ENCODE peak calls at places on chromosomes 1 and 21, in eight cellular contexts. One of them, this sample, is unnamed.

GRCh38 chr1:1833916-1834325 is 55.7 kb upstream of the NADK start:
- DNase-seq in hepatocyte: no peak
- DNase-seq in choroid plexus epithelial cell: peak
- DNase-seq in H9: no peak
- DNase-seq in NCI-H446: no peak
- DNase-seq in T47D: no peak
- DNase-seq in pons: peak
- DNase-seq in RPMI8226: no peak
- DNase-seq in this sample: no peak

GRCh38 chr1:70509996-70510876 is 99.2 kb downstream of the CTH start:
- DNase-seq in hepatocyte: peak
- DNase-seq in choroid plexus epithelial cell: peak
- DNase-seq in H9: no peak
- DNase-seq in NCI-H446: peak
- DNase-seq in T47D: peak
- DNase-seq in pons: peak
- DNase-seq in RPMI8226: peak
- DNase-seq in this sample: peak

GRCh38 chr1:1858382-1859086 is 32.4 kb downstream of the GNB1 start:
- DNase-seq in hepatocyte: peak
- DNase-seq in choroid plexus epithelial cell: peak
- DNase-seq in H9: peak
- DNase-seq in NCI-H446: peak
- DNase-seq in T47D: peak
- DNase-seq in pons: peak
- DNase-seq in RPMI8226: peak
- DNase-seq in this sample: no peak

GRCh38 chr1:85275701-85276289 is 637 bp downstream of the BCL10 start:
- DNase-seq in hepatocyte: peak
- DNase-seq in choroid plexus epithelial cell: peak
- DNase-seq in H9: no peak
- DNase-seq in NCI-H446: no peak
- DNase-seq in T47D: no peak
- DNase-seq in pons: no peak
- DNase-seq in RPMI8226: no peak
- DNase-seq in this sample: peak

GRCh38 chr1:46581685-46582455 is 22.2 kb downstream of the MKNK1 start:
- DNase-seq in hepatocyte: no peak
- DNase-seq in choroid plexus epithelial cell: no peak
- DNase-seq in H9: no peak
- DNase-seq in NCI-H446: no peak
- DNase-seq in T47D: no peak
- DNase-seq in pons: no peak
- DNase-seq in RPMI8226: no peak
- DNase-seq in this sample: no peak

GRCh38 chr1:89271616-89272015 is 1.0 kb downstream of the GBP5 start:
- DNase-seq in hepatocyte: no peak
- DNase-seq in choroid plexus epithelial cell: peak
- DNase-seq in H9: no peak
- DNase-seq in NCI-H446: no peak
- DNase-seq in T47D: no peak
- DNase-seq in pons: no peak
- DNase-seq in RPMI8226: no peak
- DNase-seq in this sample: no peak

GRCh38 chr1:160942926-160943325 is 11.7 kb downstream of the ITLN2 start:
- DNase-seq in hepatocyte: no peak
- DNase-seq in choroid plexus epithelial cell: peak
- DNase-seq in H9: no peak
- DNase-seq in NCI-H446: no peak
- DNase-seq in T47D: peak
- DNase-seq in pons: no peak
- DNase-seq in RPMI8226: no peak
- DNase-seq in this sample: no peak

GRCh38 chr1:67532452-67533216 is 102.4 kb upstream of the SERBP1 start:
- DNase-seq in hepatocyte: peak
- DNase-seq in choroid plexus epithelial cell: peak
- DNase-seq in H9: peak
- DNase-seq in NCI-H446: peak
- DNase-seq in T47D: peak
- DNase-seq in pons: peak
- DNase-seq in RPMI8226: peak
- DNase-seq in this sample: peak

GRCh38 chr1:246418565-246419312 is 88.3 kb downstream of the SMYD3 start:
- DNase-seq in hepatocyte: no peak
- DNase-seq in choroid plexus epithelial cell: no peak
- DNase-seq in H9: no peak
- DNase-seq in NCI-H446: peak
- DNase-seq in T47D: no peak
- DNase-seq in pons: peak
- DNase-seq in RPMI8226: no peak
- DNase-seq in this sample: no peak

GRCh38 chr1:113391643-113392271 is 1.4 kb downstream of the MAGI3 start:
- DNase-seq in hepatocyte: peak
- DNase-seq in choroid plexus epithelial cell: no peak
- DNase-seq in H9: no peak
- DNase-seq in NCI-H446: no peak
- DNase-seq in T47D: peak
- DNase-seq in pons: no peak
- DNase-seq in RPMI8226: peak
- DNase-seq in this sample: peak

GRCh38 chr1:226548281-226549093 is at the start of gene STUM:
- DNase-seq in hepatocyte: peak
- DNase-seq in choroid plexus epithelial cell: peak
- DNase-seq in H9: peak
- DNase-seq in NCI-H446: no peak
- DNase-seq in T47D: peak
- DNase-seq in pons: no peak
- DNase-seq in RPMI8226: peak
- DNase-seq in this sample: peak

GRCh38 chr1:24759492-24759891 is 14.2 kb downstream of the CLIC4 start:
- DNase-seq in hepatocyte: no peak
- DNase-seq in choroid plexus epithelial cell: peak
- DNase-seq in H9: no peak
- DNase-seq in NCI-H446: no peak
- DNase-seq in T47D: no peak
- DNase-seq in pons: no peak
- DNase-seq in RPMI8226: no peak
- DNase-seq in this sample: no peak

GRCh38 chr1:157209514-157209913 is 71.3 kb upstream of the ETV3 start:
- DNase-seq in hepatocyte: no peak
- DNase-seq in choroid plexus epithelial cell: no peak
- DNase-seq in H9: no peak
- DNase-seq in NCI-H446: no peak
- DNase-seq in T47D: no peak
- DNase-seq in pons: no peak
- DNase-seq in RPMI8226: no peak
- DNase-seq in this sample: no peak

GRCh38 chr1:44246806-44247205 is 33.5 kb downstream of the DMAP1 start:
- DNase-seq in hepatocyte: no peak
- DNase-seq in choroid plexus epithelial cell: no peak
- DNase-seq in H9: no peak
- DNase-seq in NCI-H446: no peak
- DNase-seq in T47D: no peak
- DNase-seq in pons: no peak
- DNase-seq in RPMI8226: no peak
- DNase-seq in this sample: no peak

GRCh38 chr1:3773572-3774502 is 1.3 kb downstream of the SMIM1 start:
- DNase-seq in hepatocyte: no peak
- DNase-seq in choroid plexus epithelial cell: no peak
- DNase-seq in H9: no peak
- DNase-seq in NCI-H446: no peak
- DNase-seq in T47D: no peak
- DNase-seq in pons: no peak
- DNase-seq in RPMI8226: no peak
- DNase-seq in this sample: no peak

GRCh38 chr1:6385673-6386191 is 7.8 kb downstream of the ACOT7 start:
- DNase-seq in hepatocyte: peak
- DNase-seq in choroid plexus epithelial cell: peak
- DNase-seq in H9: peak
- DNase-seq in NCI-H446: no peak
- DNase-seq in T47D: peak
- DNase-seq in pons: peak
- DNase-seq in RPMI8226: no peak
- DNase-seq in this sample: no peak

GRCh38 chr1:201602413-201603265 is 63.7 kb downstream of the NAV1 start:
- DNase-seq in hepatocyte: peak
- DNase-seq in choroid plexus epithelial cell: peak
- DNase-seq in H9: no peak
- DNase-seq in NCI-H446: no peak
- DNase-seq in T47D: no peak
- DNase-seq in pons: no peak
- DNase-seq in RPMI8226: no peak
- DNase-seq in this sample: no peak

GRCh38 chr1:113021430-113022085 is 51.4 kb upstream of the LRIG2 start:
- DNase-seq in hepatocyte: peak
- DNase-seq in choroid plexus epithelial cell: peak
- DNase-seq in H9: no peak
- DNase-seq in NCI-H446: no peak
- DNase-seq in T47D: peak
- DNase-seq in pons: no peak
- DNase-seq in RPMI8226: no peak
- DNase-seq in this sample: no peak

GRCh38 chr1:14596591-14596990 is 1.9 kb upstream of the KAZN start:
- DNase-seq in hepatocyte: no peak
- DNase-seq in choroid plexus epithelial cell: no peak
- DNase-seq in H9: no peak
- DNase-seq in NCI-H446: no peak
- DNase-seq in T47D: no peak
- DNase-seq in pons: no peak
- DNase-seq in RPMI8226: no peak
- DNase-seq in this sample: no peak

GRCh38 chr21:40318371-40318770 is 451.1 kb downstream of the PCP4 start:
- DNase-seq in hepatocyte: no peak
- DNase-seq in choroid plexus epithelial cell: no peak
- DNase-seq in H9: no peak
- DNase-seq in NCI-H446: no peak
- DNase-seq in T47D: peak
- DNase-seq in pons: no peak
- DNase-seq in RPMI8226: peak
- DNase-seq in this sample: no peak

GRCh38 chr1:23469372-23469982 is 14.5 kb downstream of the ASAP3 start:
- DNase-seq in hepatocyte: no peak
- DNase-seq in choroid plexus epithelial cell: no peak
- DNase-seq in H9: no peak
- DNase-seq in NCI-H446: no peak
- DNase-seq in T47D: no peak
- DNase-seq in pons: no peak
- DNase-seq in RPMI8226: no peak
- DNase-seq in this sample: no peak

GRCh38 chr1:37794372-37795339 is 1.0 kb downstream of the MANEAL start:
- DNase-seq in hepatocyte: no peak
- DNase-seq in choroid plexus epithelial cell: no peak
- DNase-seq in H9: no peak
- DNase-seq in NCI-H446: no peak
- DNase-seq in T47D: peak
- DNase-seq in pons: no peak
- DNase-seq in RPMI8226: peak
- DNase-seq in this sample: peak

GRCh38 chr1:185559684-185560310 is 174.4 kb upstream of the HMCN1 start:
- DNase-seq in hepatocyte: peak
- DNase-seq in choroid plexus epithelial cell: peak
- DNase-seq in H9: peak
- DNase-seq in NCI-H446: no peak
- DNase-seq in T47D: peak
- DNase-seq in pons: peak
- DNase-seq in RPMI8226: peak
- DNase-seq in this sample: peak

GRCh38 chr1:202007703-202008489 is 2.5 kb upstream of the ELF3 start:
- DNase-seq in hepatocyte: peak
- DNase-seq in choroid plexus epithelial cell: no peak
- DNase-seq in H9: peak
- DNase-seq in NCI-H446: no peak
- DNase-seq in T47D: peak
- DNase-seq in pons: no peak
- DNase-seq in RPMI8226: no peak
- DNase-seq in this sample: no peak

GRCh38 chr1:30783244-30783915 is 25.8 kb upstream of the LAPTM5 start:
- DNase-seq in hepatocyte: no peak
- DNase-seq in choroid plexus epithelial cell: no peak
- DNase-seq in H9: no peak
- DNase-seq in NCI-H446: no peak
- DNase-seq in T47D: no peak
- DNase-seq in pons: no peak
- DNase-seq in RPMI8226: no peak
- DNase-seq in this sample: no peak

GRCh38 chr21:15730484-15731242 is 881 bp downstream of the USP25 start:
- DNase-seq in hepatocyte: peak
- DNase-seq in choroid plexus epithelial cell: peak
- DNase-seq in H9: no peak
- DNase-seq in NCI-H446: no peak
- DNase-seq in T47D: peak
- DNase-seq in pons: peak
- DNase-seq in RPMI8226: peak
- DNase-seq in this sample: peak

GRCh38 chr1:15734901-15735300 is 1.2 kb upstream of the SLC25A34 start:
- DNase-seq in hepatocyte: no peak
- DNase-seq in choroid plexus epithelial cell: no peak
- DNase-seq in H9: no peak
- DNase-seq in NCI-H446: no peak
- DNase-seq in T47D: no peak
- DNase-seq in pons: no peak
- DNase-seq in RPMI8226: no peak
- DNase-seq in this sample: no peak